ENCODE peak calls at places on chromosome 18, in ten cellular contexts. T, I, G, E, D, C, V, A, R and Z are unnamed samples.

GRCh38 chr18:25518716-25519053 is 166.7 kb upstream of the ZNF521 start:
- DNase-seq in D (no peak), C (no peak), E (no peak), G (no peak), A (no peak), R (no peak), I (no peak), V (no peak), T (no peak), Z (no peak)

GRCh38 chr18:23706971-23707640 is 17.9 kb downstream of the LAMA3 start:
- DNase-seq in I (no peak), C (no peak), E (no peak), D (no peak), A (no peak), V (no peak), T (no peak), R (no peak), G (no peak), Z (no peak)

GRCh38 chr18:23337599-23338444 is 115.3 kb upstream of the RIOK3 start:
- DNase-seq in A (no peak), G (no peak), T (no peak), E (no peak), R (peak), C (no peak), V (peak), I (no peak), D (no peak), Z (no peak)

GRCh38 chr18:13392029-13392750 is 173.6 kb downstream of the LDLRAD4 start:
- DNase-seq in A (peak), V (no peak), D (no peak), T (no peak), C (no peak), I (no peak), E (no peak), G (no peak), R (no peak), Z (no peak)

GRCh38 chr18:73942081-73942625 is 205.5 kb downstream of the FBXO15 start:
- DNase-seq in E (no peak), A (no peak), D (no peak), V (no peak), I (no peak), C (no peak), R (no peak), G (no peak), T (no peak), Z (no peak)

GRCh38 chr18:23877371-23877770 is 137.2 kb upstream of the TTC39C start:
- DNase-seq in G (no peak), D (no peak), A (no peak), I (no peak), T (no peak), R (no peak), C (no peak), E (no peak), V (no peak), Z (no peak)

GRCh38 chr18:35345460-35345921 is 1.3 kb upstream of the ZNF24 start:
- DNase-seq in T (no peak), V (no peak), G (no peak), E (no peak), C (peak), A (no peak), R (peak), I (no peak), D (no peak), Z (no peak)

GRCh38 chr18:51668101-51668500 is 470.6 kb upstream of the MEX3C start:
- DNase-seq in V (peak), G (no peak), A (no peak), D (peak), C (peak), I (no peak), R (peak), E (peak), T (peak), Z (peak)

GRCh38 chr18:33051397-33051796 is 278.6 kb upstream of the KLHL14 start:
- DNase-seq in D (no peak), C (peak), G (no peak), E (no peak), R (peak), A (no peak), V (no peak), I (no peak), T (no peak), Z (no peak)

GRCh38 chr18:12497296-12497695 is 89.6 kb downstream of the PRELID3A start:
- DNase-seq in T (no peak), D (no peak), G (no peak), R (no peak), C (no peak), E (no peak), I (no peak), A (no peak), V (no peak), Z (no peak)

GRCh38 chr18:64208531-64208930 is 59.6 kb upstream of the LINC00305 start:
- DNase-seq in C (no peak), A (no peak), I (no peak), R (no peak), E (no peak), V (no peak), T (no peak), G (no peak), D (no peak), Z (no peak)

GRCh38 chr18:63213331-63213900 is 106.2 kb downstream of the BCL2 start:
- DNase-seq in D (no peak), G (no peak), V (no peak), C (no peak), T (no peak), E (no peak), I (no peak), R (no peak), A (no peak), Z (no peak)

GRCh38 chr18:61587865-61588264 is 254.6 kb downstream of the CDH20 start:
- DNase-seq in V (no peak), A (no peak), C (no peak), D (no peak), R (no peak), I (no peak), T (no peak), G (no peak), E (no peak), Z (no peak)

DNA sequence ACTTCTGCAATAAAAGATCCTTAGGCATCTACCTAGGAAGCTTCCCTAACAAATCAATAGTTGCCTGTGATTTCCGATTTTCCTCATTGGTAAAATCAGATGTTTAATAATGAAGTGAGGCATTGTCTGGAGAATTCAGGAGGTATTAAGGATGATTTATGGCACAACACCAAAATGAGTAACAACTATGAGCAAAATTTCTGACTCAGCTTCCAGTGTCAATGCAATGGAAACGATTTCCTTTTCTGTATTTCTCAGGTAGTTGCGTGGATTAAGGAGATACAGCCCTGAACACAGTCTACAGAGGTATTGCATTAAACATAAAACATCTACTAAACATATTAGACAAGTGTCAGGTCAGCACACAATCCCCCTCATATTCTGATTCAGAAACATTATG is 99.5 kb downstream of the EPB41L3 start:
- DNase-seq in I (no peak), G (no peak), E (no peak), C (no peak), D (no peak), A (no peak), R (no peak), T (no peak), V (no peak), Z (no peak)
- TF ChIP-seq EP300 in I (no peak), G (no peak), E (no peak), C (no peak), D (no peak), A (no peak), R (no peak), T (no peak), V (no peak), Z (no peak)

DNA sequence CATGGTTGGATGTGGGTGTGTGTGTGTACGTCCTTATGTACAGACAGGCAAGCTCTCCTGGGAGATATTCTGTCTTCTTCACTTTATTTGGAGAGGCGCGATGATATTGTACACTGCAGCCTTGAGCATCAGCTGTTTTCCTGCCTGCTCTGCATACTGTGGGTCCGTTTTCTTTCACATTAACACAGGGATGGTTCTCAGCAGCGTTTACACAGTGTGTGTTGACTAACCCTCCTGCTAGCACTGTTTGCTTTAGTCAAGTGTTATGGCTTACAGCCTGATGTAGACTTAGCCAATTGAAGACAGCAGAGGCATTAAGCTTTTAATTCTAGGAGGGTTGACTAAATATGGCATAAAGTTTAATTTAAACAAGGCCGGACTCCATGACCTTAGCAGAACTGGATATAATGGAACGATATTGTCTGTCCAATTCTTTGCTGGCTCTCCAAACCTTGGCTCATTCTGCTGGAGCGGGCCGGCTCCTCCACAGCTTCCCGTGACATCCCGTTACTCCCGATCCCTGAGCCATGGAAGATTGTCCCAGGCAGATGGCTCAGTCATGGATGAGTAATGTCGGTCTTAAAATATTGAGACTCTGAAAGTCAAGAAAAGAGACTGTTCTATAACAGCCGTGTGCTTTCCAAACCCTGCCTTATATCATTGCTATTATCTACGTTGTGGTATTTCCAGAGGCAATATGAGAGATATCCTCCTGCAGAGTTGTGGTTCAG is 134.7 kb downstream of the TPGS2 start:
- DNase-seq in C (no peak), V (no peak), R (peak), A (no peak), G (no peak), I (no peak), D (no peak), T (no peak), E (no peak), Z (no peak)
- TF ChIP-seq EP300 in C (no peak), V (no peak), R (no peak), A (no peak), G (no peak), I (no peak), D (no peak), T (no peak), E (no peak), Z (no peak)

DNA sequence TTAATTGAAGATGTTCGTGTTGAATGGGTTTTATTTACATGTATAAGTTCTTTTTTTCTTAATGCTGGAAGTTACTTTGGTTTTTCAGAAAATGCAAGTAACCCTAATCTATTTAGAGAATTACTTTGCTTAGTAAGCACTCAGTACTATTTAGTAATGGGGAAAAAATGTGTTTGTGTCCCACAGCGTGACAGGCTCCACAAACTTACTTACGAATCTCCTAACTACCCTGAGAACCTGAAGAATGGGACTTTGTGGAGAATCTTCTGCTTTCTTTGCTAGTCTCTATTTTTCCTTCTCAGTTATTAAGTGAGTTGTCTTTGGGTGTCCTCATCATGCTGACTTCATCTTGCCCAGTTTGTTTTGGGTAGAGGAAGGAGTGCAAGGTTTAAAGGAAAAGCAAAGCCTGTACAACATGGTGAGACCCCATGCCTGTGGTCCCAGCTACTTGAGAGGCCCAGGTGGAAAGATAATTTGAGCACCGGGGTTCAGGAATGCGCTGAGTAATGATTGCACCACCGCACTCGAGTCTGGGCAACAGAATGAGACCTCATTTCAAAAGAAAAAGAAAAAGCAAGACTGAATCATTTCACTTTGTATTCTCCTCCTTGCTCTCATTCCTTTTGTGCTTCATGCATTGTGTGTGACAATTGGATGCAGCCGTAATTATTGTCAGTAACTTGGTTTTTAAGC is 10.2 kb downstream of the NEDD4L start:
- DNase-seq in D (no peak), C (no peak), R (peak), E (no peak), V (no peak), A (no peak), I (no peak), G (no peak), T (no peak), Z (no peak)
- TF ChIP-seq EP300 in D (no peak), C (no peak), R (peak), E (no peak), V (no peak), A (no peak), I (no peak), G (no peak), T (no peak), Z (no peak)

GRCh38 chr18:40357536-40357935 is 1597.5 kb upstream of the PIK3C3 start:
- DNase-seq in V (no peak), D (no peak), C (no peak), G (no peak), A (no peak), R (no peak), T (no peak), E (no peak), I (no peak), Z (no peak)

GRCh38 chr18:40356153-40356552 is 1598.9 kb upstream of the PIK3C3 start:
- DNase-seq in G (no peak), A (no peak), I (no peak), E (no peak), C (no peak), D (no peak), R (no peak), V (no peak), T (no peak), Z (no peak)

DNA sequence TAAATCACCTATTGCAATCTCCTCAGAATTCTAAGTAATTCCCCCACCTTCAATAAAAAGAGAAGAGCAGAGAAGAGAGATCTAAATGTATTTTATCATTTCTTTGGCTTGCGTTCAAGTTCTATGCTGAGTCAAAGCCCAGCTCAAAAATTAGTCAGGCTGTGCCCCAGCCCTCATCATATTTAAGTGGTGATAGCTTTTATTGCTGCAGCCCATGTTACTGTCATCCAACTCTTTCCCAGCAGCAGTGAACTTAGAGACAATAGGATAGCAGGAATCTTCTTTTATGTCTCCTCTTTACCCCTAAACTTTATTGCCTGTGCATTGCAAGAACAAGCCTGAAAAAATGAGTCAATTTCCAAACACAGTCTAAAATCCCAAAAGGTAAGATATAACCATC is 1599.3 kb upstream of the PIK3C3 start:
- DNase-seq in C (no peak), G (no peak), R (no peak), E (no peak), I (no peak), D (no peak), A (no peak), V (no peak), T (no peak), Z (no peak)
- TF ChIP-seq EP300 in C (no peak), G (no peak), R (no peak), E (no peak), I (no peak), D (no peak), A (no peak), V (no peak), T (no peak), Z (no peak)